ENCODE peak calls at places on chromosome 15, in four cellular contexts. Z, O, D and R are unnamed samples.

GRCh38 chr15:85131915-85132314 is 150.3 kb downstream of the PDE8A start:
- DNase-seq in D (no peak), Z (no peak), O (no peak), R (no peak)

GRCh38 chr15:33026614-33027013 is 167.9 kb downstream of the FMN1 start:
- DNase-seq in O (no peak), D (no peak), Z (no peak), R (no peak)

GRCh38 chr15:43509002-43509922 is 8.1 kb upstream of the MAP1A start:
- DNase-seq in D (no peak), Z (peak; percentile 36), O (no peak), R (no peak)

GRCh38 chr15:23482764-23483489 is 35.9 kb upstream of the GOLGA6L2 start:
- DNase-seq in O (no peak), D (no peak), Z (no peak), R (no peak)

GRCh38 chr15:52331490-52332240 is 36.1 kb upstream of the MYO5C start:
- DNase-seq in O (peak; percentile 54), Z (no peak), D (no peak), R (peak; percentile 26)

GRCh38 chr15:99433757-99434211 is 132.0 kb upstream of the MEF2A start:
- DNase-seq in Z (no peak), D (no peak), O (no peak), R (no peak)

GRCh38 chr15:63891763-63892123 is 58.0 kb upstream of the HERC1 start:
- DNase-seq in D (no peak), Z (no peak), O (no peak), R (no peak)

GRCh38 chr15:50871832-50872231 is 36.7 kb upstream of the AP4E1 start:
- DNase-seq in D (no peak), Z (no peak), O (no peak), R (no peak)

GRCh38 chr15:100174532-100174931 is 167.2 kb downstream of the ADAMTS17 start:
- DNase-seq in D (no peak), Z (no peak), O (no peak), R (no peak)

GRCh38 chr15:78177447-78177873 is 28.3 kb downstream of the IDH3A start:
- DNase-seq in O (no peak), D (no peak), Z (no peak), R (no peak)

GRCh38 chr15:67253517-67254237 is 784 bp downstream of the AAGAB start:
- DNase-seq in O (peak; percentile 31), D (no peak), Z (no peak), R (no peak)

GRCh38 chr15:81531141-81531592 is 157.2 kb upstream of the TMC3 start:
- DNase-seq in D (no peak), Z (peak; percentile 20), O (peak; percentile 10), R (no peak)

GRCh38 chr15:75904241-75904631 is 558 bp downstream of the FBXO22 start:
- DNase-seq in Z (peak; percentile 16), D (no peak), O (peak; percentile 39), R (no peak)

GRCh38 chr15:95574053-95574452 is 756.4 kb upstream of the NR2F2 start:
- DNase-seq in Z (no peak), O (no peak), D (no peak), R (no peak)

DNA sequence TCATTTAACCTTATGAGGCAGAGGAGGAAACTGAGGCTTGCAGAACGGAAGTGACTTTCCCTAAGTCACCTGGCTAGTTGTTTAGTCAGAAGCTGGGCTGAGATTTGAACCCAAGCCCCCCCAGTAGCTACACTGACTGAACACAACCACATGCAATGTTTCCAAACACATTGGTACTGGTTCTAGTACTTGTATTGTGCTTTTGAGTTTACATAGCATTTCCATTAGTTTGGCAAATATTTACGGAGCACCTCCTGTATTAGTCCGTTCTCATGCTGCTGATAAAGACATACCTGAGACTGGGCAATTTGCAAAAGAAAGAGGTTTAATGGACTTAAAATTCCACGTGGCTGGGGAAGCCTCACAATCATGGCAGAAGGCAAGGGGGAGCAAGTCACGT is 56.3 kb upstream of the ITGA11 start:
- DNase-seq in D (no peak), Z (no peak), O (no peak), R (no peak)
- H3K27me3 ChIP-seq in D (peaks cover 12% of the 10 kb centered on the region), Z (no peaks in the 10 kb centered on the region), O (peaks cover 14% of the 10 kb centered on the region), R (no peaks in the 10 kb centered on the region)

GRCh38 chr15:29819979-29820801 is 2.1 kb downstream of the TJP1 start:
- DNase-seq in O (peak; percentile 28), D (no peak), Z (no peak), R (no peak)

GRCh38 chr15:29822100-29822684 is at the start of gene TJP1:
- DNase-seq in Z (peak; percentile 83), O (peak; percentile 74), D (peak; percentile 23), R (no peak)

GRCh38 chr15:29821416-29822099 is 710 bp downstream of the TJP1 start:
- DNase-seq in O (peak; percentile 85), Z (peak; percentile 79), D (peak; percentile 49), R (no peak)

GRCh38 chr15:29822685-29823459 is 604 bp upstream of the TJP1 start:
- DNase-seq in D (peak; percentile 48), Z (peak; percentile 75), O (peak; percentile 83), R (no peak)

GRCh38 chr15:29820802-29821160 is 1.5 kb downstream of the TJP1 start:
- DNase-seq in D (no peak), O (peak; percentile 15), Z (no peak), R (no peak)
- H3K4me3 ChIP-seq in D (peak overlapping the region; percentile 81), O (peak overlapping the region; percentile 95), Z (peak overlapping the region; percentile 98), R (peak overlapping the region; percentile 84)

GRCh38 chr15:57887825-57888224 is 177.7 kb downstream of the ALDH1A2 start:
- DNase-seq in D (no peak), O (no peak), Z (no peak), R (no peak)
- H3K27me3 ChIP-seq in D (no peaks in the 10 kb centered on the region), O (no peaks in the 10 kb centered on the region), Z (no peaks in the 10 kb centered on the region), R (no peaks in the 10 kb centered on the region)

DNA sequence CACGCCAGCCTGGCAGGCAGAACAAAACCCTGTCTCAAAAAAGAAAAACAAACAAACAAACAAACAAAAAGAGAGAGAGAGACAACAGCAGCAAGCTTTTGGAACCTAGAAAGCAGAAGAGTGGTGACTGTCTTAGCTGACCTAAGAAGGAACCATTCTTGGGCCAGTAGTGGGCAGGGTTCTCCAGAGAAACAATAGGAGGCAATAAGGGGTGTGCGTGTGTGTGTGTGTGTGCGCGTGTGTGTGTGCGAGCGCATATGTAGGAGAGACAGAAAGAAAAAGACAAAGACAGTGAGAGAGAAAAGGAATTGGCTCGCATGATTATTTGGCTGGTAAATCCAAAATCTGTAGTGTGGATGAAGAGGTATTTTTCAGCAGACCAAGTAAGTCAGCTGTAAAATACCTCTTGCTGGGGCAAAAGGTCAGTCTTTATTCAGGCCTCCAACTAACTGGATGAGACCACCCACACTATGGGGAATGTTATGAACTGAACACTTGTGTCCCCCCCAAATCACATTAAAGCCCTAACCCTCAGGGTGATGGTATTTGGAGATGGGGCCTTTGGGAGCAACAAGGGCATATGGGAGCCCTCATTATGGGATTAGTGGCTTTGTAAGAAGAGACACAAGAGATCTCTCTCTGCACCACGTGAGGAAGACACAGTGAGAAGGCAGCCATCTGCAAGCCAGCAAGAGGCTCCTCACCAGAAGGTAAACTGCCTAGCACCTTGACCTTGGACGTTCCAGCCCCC is 15.1 kb upstream of the BLM start:
- DNase-seq in D (no peak), O (no peak), Z (no peak), R (no peak)
- H3K4me3 ChIP-seq in D (no peak overlapping the region), O (no peak overlapping the region), Z (no peak overlapping the region), R (no peak overlapping the region)

DNA sequence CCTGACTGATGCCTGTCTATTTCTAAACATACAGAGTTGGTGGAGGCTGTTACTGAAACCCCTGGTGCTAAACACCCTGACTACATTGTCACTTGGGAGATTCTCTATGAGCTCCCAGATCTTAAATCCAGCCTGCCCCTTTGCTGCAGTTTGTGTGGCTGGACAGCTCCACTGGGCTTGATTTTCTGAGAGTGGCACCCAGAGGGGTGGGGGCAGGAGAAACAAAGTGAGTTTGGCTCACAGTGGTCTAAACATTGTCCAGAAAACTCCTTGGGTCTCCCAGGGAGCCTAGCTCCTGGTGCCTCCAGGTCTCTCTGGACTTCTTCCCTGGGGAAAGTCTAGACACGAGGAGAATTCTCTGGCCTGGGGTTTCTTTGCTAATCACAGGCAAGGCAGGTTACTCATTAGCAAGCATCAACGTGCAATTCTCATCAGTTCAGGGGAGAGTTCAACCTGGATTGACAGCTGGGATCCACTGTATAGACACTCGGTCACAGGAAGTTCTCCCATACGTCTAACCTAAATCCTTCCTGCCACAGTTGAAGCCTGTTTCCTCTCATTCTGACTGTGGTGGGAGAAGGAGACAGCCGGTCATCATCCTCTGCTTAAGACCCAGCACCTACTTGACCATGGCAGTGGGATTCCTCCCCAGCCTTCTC is 7.1 kb upstream of the DLL4 start:
- DNase-seq in O (no peak), D (no peak), Z (no peak), R (no peak)
- H3K27me3 ChIP-seq in O (peaks cover 16% of the 10 kb centered on the region), D (peaks cover 21% of the 10 kb centered on the region), Z (no peaks in the 10 kb centered on the region), R (peaks cover 41% of the 10 kb centered on the region)

GRCh38 chr15:48790716-48791115 is 20.2 kb downstream of the CEP152 start:
- DNase-seq in Z (no peak), D (no peak), O (no peak), R (no peak)
- H3K4me3 ChIP-seq in Z (no peak overlapping the region), D (no peak overlapping the region), O (no peak overlapping the region), R (no peak overlapping the region)